ENCODE peak calls at places on chromosomes 12 and 14, in eight cellular contexts. One of them, this sample, is unnamed.
A peak's percentile ranks its signal among the peaks of the same experiment; 100 is the strongest.

GRCh38 chr14:68332011-68332410 is 460.9 kb downstream of the ZFP36L1 start:
- DNase-seq in effector CD8-positive, alpha-beta T cell: no peak
- DNase-seq in AG10803: no peak
- DNase-seq in MCF 10A: no peak
- DNase-seq in endothelial cell: no peak
- DNase-seq in putamen: no peak
- DNase-seq in foreskin keratinocyte: no peak
- DNase-seq in astrocyte of the spinal cord: no peak
- DNase-seq in this sample: no peak

GRCh38 chr12:30706476-30706875 is 10.8 kb upstream of the IPO8 start:
- DNase-seq in effector CD8-positive, alpha-beta T cell: no peak
- DNase-seq in AG10803: no peak
- DNase-seq in MCF 10A: no peak
- DNase-seq in endothelial cell: no peak
- DNase-seq in putamen: no peak
- DNase-seq in foreskin keratinocyte: no peak
- DNase-seq in astrocyte of the spinal cord: no peak
- DNase-seq in this sample: no peak

GRCh38 chr12:23757541-23757962 is 191.9 kb downstream of the SOX5 start:
- DNase-seq in effector CD8-positive, alpha-beta T cell: no peak
- DNase-seq in AG10803: no peak
- DNase-seq in MCF 10A: no peak
- DNase-seq in endothelial cell: peak; percentile 8
- DNase-seq in putamen: no peak
- DNase-seq in foreskin keratinocyte: no peak
- DNase-seq in astrocyte of the spinal cord: no peak
- DNase-seq in this sample: no peak

GRCh38 chr12:110531741-110532333 is 29.7 kb downstream of the RAD9B start:
- DNase-seq in effector CD8-positive, alpha-beta T cell: no peak
- DNase-seq in AG10803: peak; percentile 82
- DNase-seq in MCF 10A: peak; percentile 73
- DNase-seq in endothelial cell: no peak
- DNase-seq in putamen: peak; percentile 59
- DNase-seq in foreskin keratinocyte: no peak
- DNase-seq in astrocyte of the spinal cord: peak; percentile 77
- DNase-seq in this sample: no peak

GRCh38 chr12:31519525-31519924 is 71.4 kb downstream of the DENND5B start:
- DNase-seq in effector CD8-positive, alpha-beta T cell: no peak
- DNase-seq in AG10803: peak; percentile 42
- DNase-seq in MCF 10A: no peak
- DNase-seq in endothelial cell: no peak
- DNase-seq in putamen: no peak
- DNase-seq in foreskin keratinocyte: no peak
- DNase-seq in astrocyte of the spinal cord: no peak
- DNase-seq in this sample: no peak

GRCh38 chr14:67573268-67574010 is 26.6 kb downstream of the PIGH start:
- DNase-seq in effector CD8-positive, alpha-beta T cell: no peak
- DNase-seq in AG10803: no peak
- DNase-seq in MCF 10A: no peak
- DNase-seq in endothelial cell: no peak
- DNase-seq in putamen: no peak
- DNase-seq in foreskin keratinocyte: no peak
- DNase-seq in astrocyte of the spinal cord: no peak
- DNase-seq in this sample: no peak

GRCh38 chr12:43789941-43790340 is 16.2 kb downstream of the TWF1 start:
- DNase-seq in effector CD8-positive, alpha-beta T cell: no peak
- DNase-seq in AG10803: peak; percentile 29
- DNase-seq in MCF 10A: peak; percentile 10
- DNase-seq in endothelial cell: no peak
- DNase-seq in putamen: no peak
- DNase-seq in foreskin keratinocyte: no peak
- DNase-seq in astrocyte of the spinal cord: peak; percentile 48
- DNase-seq in this sample: no peak

GRCh38 chr12:46610754-46611153 is 215.0 kb downstream of the SLC38A4 start:
- DNase-seq in effector CD8-positive, alpha-beta T cell: no peak
- DNase-seq in AG10803: no peak
- DNase-seq in MCF 10A: no peak
- DNase-seq in endothelial cell: no peak
- DNase-seq in putamen: no peak
- DNase-seq in foreskin keratinocyte: no peak
- DNase-seq in astrocyte of the spinal cord: no peak
- DNase-seq in this sample: no peak

GRCh38 chr12:13368971-13369370 is 172.4 kb downstream of the EMP1 start:
- DNase-seq in effector CD8-positive, alpha-beta T cell: no peak
- DNase-seq in AG10803: no peak
- DNase-seq in MCF 10A: no peak
- DNase-seq in endothelial cell: no peak
- DNase-seq in putamen: no peak
- DNase-seq in foreskin keratinocyte: no peak
- DNase-seq in astrocyte of the spinal cord: no peak
- DNase-seq in this sample: no peak

GRCh38 chr14:92190768-92191167 is 69.0 kb downstream of the CPSF2 start:
- DNase-seq in effector CD8-positive, alpha-beta T cell: no peak
- DNase-seq in AG10803: no peak
- DNase-seq in MCF 10A: no peak
- DNase-seq in endothelial cell: no peak
- DNase-seq in putamen: no peak
- DNase-seq in foreskin keratinocyte: no peak
- DNase-seq in astrocyte of the spinal cord: no peak
- DNase-seq in this sample: no peak

GRCh38 chr14:51807355-51807754 is 53.1 kb upstream of the GNG2 start:
- DNase-seq in effector CD8-positive, alpha-beta T cell: no peak
- DNase-seq in AG10803: peak; percentile 70
- DNase-seq in MCF 10A: no peak
- DNase-seq in endothelial cell: no peak
- DNase-seq in putamen: no peak
- DNase-seq in foreskin keratinocyte: peak; percentile 20
- DNase-seq in astrocyte of the spinal cord: peak; percentile 20
- DNase-seq in this sample: no peak

GRCh38 chr14:100530270-100531072 is 56.7 kb downstream of the BEGAIN start:
- DNase-seq in effector CD8-positive, alpha-beta T cell: no peak
- DNase-seq in AG10803: no peak
- DNase-seq in MCF 10A: no peak
- DNase-seq in endothelial cell: no peak
- DNase-seq in putamen: no peak
- DNase-seq in foreskin keratinocyte: no peak
- DNase-seq in astrocyte of the spinal cord: no peak
- DNase-seq in this sample: no peak

GRCh38 chr12:92596388-92596787 is 106.4 kb upstream of the PLEKHG7 start:
- DNase-seq in effector CD8-positive, alpha-beta T cell: no peak
- DNase-seq in AG10803: no peak
- DNase-seq in MCF 10A: peak; percentile 35
- DNase-seq in endothelial cell: no peak
- DNase-seq in putamen: no peak
- DNase-seq in foreskin keratinocyte: no peak
- DNase-seq in astrocyte of the spinal cord: peak; percentile 51
- DNase-seq in this sample: no peak

GRCh38 chr14:32383337-32384009 is 54.4 kb downstream of the AKAP6 start:
- DNase-seq in effector CD8-positive, alpha-beta T cell: no peak
- DNase-seq in AG10803: no peak
- DNase-seq in MCF 10A: no peak
- DNase-seq in endothelial cell: no peak
- DNase-seq in putamen: no peak
- DNase-seq in foreskin keratinocyte: no peak
- DNase-seq in astrocyte of the spinal cord: no peak
- DNase-seq in this sample: no peak

GRCh38 chr12:11174022-11174421 is 3.0 kb downstream of the SMIM10L1 start:
- DNase-seq in effector CD8-positive, alpha-beta T cell: no peak
- DNase-seq in AG10803: peak; percentile 26
- DNase-seq in MCF 10A: no peak
- DNase-seq in endothelial cell: no peak
- DNase-seq in putamen: no peak
- DNase-seq in foreskin keratinocyte: no peak
- DNase-seq in astrocyte of the spinal cord: peak; percentile 32
- DNase-seq in this sample: no peak

GRCh38 chr12:81835783-81836182 is 76.6 kb upstream of the PPFIA2 start:
- DNase-seq in effector CD8-positive, alpha-beta T cell: no peak
- DNase-seq in AG10803: no peak
- DNase-seq in MCF 10A: no peak
- DNase-seq in endothelial cell: no peak
- DNase-seq in putamen: no peak
- DNase-seq in foreskin keratinocyte: no peak
- DNase-seq in astrocyte of the spinal cord: no peak
- DNase-seq in this sample: no peak

GRCh38 chr12:57460457-57461325 is 1.1 kb downstream of the GLI1 start:
- DNase-seq in effector CD8-positive, alpha-beta T cell: no peak
- DNase-seq in AG10803: no peak
- DNase-seq in MCF 10A: no peak
- DNase-seq in endothelial cell: peak; percentile 61
- DNase-seq in putamen: no peak
- DNase-seq in foreskin keratinocyte: no peak
- DNase-seq in astrocyte of the spinal cord: no peak
- DNase-seq in this sample: no peak

GRCh38 chr12:76020731-76021672 is 10.6 kb downstream of the PHLDA1 start:
- DNase-seq in effector CD8-positive, alpha-beta T cell: no peak
- DNase-seq in AG10803: peak; percentile 97
- DNase-seq in MCF 10A: peak; percentile 90
- DNase-seq in endothelial cell: no peak
- DNase-seq in putamen: no peak
- DNase-seq in foreskin keratinocyte: peak; percentile 94
- DNase-seq in astrocyte of the spinal cord: peak; percentile 99
- DNase-seq in this sample: no peak

GRCh38 chr12:501722-502447 is 42.1 kb downstream of the B4GALNT3 start:
- DNase-seq in effector CD8-positive, alpha-beta T cell: no peak
- DNase-seq in AG10803: no peak
- DNase-seq in MCF 10A: no peak
- DNase-seq in endothelial cell: no peak
- DNase-seq in putamen: no peak
- DNase-seq in foreskin keratinocyte: no peak
- DNase-seq in astrocyte of the spinal cord: no peak
- DNase-seq in this sample: no peak

GRCh38 chr12:113266106-113266895 is 45.0 kb downstream of the TPCN1 start:
- DNase-seq in effector CD8-positive, alpha-beta T cell: no peak
- DNase-seq in AG10803: no peak
- DNase-seq in MCF 10A: no peak
- DNase-seq in endothelial cell: no peak
- DNase-seq in putamen: no peak
- DNase-seq in foreskin keratinocyte: no peak
- DNase-seq in astrocyte of the spinal cord: no peak
- DNase-seq in this sample: no peak

GRCh38 chr14:56289155-56289554 is 170.9 kb downstream of the PELI2 start:
- DNase-seq in effector CD8-positive, alpha-beta T cell: no peak
- DNase-seq in AG10803: no peak
- DNase-seq in MCF 10A: no peak
- DNase-seq in endothelial cell: no peak
- DNase-seq in putamen: no peak
- DNase-seq in foreskin keratinocyte: no peak
- DNase-seq in astrocyte of the spinal cord: no peak
- DNase-seq in this sample: no peak

GRCh38 chr14:54640480-54640879 is 73.6 kb downstream of the SAMD4A start:
- DNase-seq in effector CD8-positive, alpha-beta T cell: no peak
- DNase-seq in AG10803: peak; percentile 30
- DNase-seq in MCF 10A: no peak
- DNase-seq in endothelial cell: no peak
- DNase-seq in putamen: no peak
- DNase-seq in foreskin keratinocyte: no peak
- DNase-seq in astrocyte of the spinal cord: no peak
- DNase-seq in this sample: no peak

GRCh38 chr14:95248422-95248821 is 71.3 kb downstream of the CLMN start:
- DNase-seq in effector CD8-positive, alpha-beta T cell: no peak
- DNase-seq in AG10803: peak; percentile 64
- DNase-seq in MCF 10A: no peak
- DNase-seq in endothelial cell: no peak
- DNase-seq in putamen: no peak
- DNase-seq in foreskin keratinocyte: no peak
- DNase-seq in astrocyte of the spinal cord: peak; percentile 37
- DNase-seq in this sample: no peak

GRCh38 chr14:103908580-103908979 is 19.7 kb upstream of the TDRD9 start:
- DNase-seq in effector CD8-positive, alpha-beta T cell: no peak
- DNase-seq in AG10803: no peak
- DNase-seq in MCF 10A: no peak
- DNase-seq in endothelial cell: no peak
- DNase-seq in putamen: no peak
- DNase-seq in foreskin keratinocyte: no peak
- DNase-seq in astrocyte of the spinal cord: no peak
- DNase-seq in this sample: no peak

GRCh38 chr14:93543766-93544165 is 113.0 kb downstream of the UNC79 start:
- DNase-seq in effector CD8-positive, alpha-beta T cell: no peak
- DNase-seq in AG10803: peak; percentile 16
- DNase-seq in MCF 10A: peak; percentile 35
- DNase-seq in endothelial cell: no peak
- DNase-seq in putamen: no peak
- DNase-seq in foreskin keratinocyte: no peak
- DNase-seq in astrocyte of the spinal cord: peak; percentile 23
- DNase-seq in this sample: peak; percentile 46